ENCODE peak calls at places on chromosome 20, in seven cellular contexts. J, O, V, U, P, D and Y are unnamed samples. For H3K4me1, the result is how much of the 10 kb centered on the place peaks cover.

GRCh38 chr20:59320850-59321631 is 20.6 kb downstream of the EDN3 start:
- DNase-seq in U (no peak), P (no peak), D (no peak), O (no peak), J (no peak), V (no peak), Y (no peak)

GRCh38 chr20:35901678-35902544 is 52.4 kb downstream of the SCAND1 start:
- DNase-seq in P (no peak), U (peak), V (no peak), J (no peak), O (no peak), D (no peak), Y (no peak)

GRCh38 chr20:19911810-19912382 is 105.3 kb upstream of the NAA20 start:
- DNase-seq in V (no peak), O (no peak), P (no peak), U (no peak), D (no peak), J (no peak), Y (no peak)

GRCh38 chr20:62583424-62583920 is 58.8 kb upstream of the SLCO4A1 start:
- DNase-seq in V (no peak), P (no peak), U (no peak), O (no peak), J (no peak), D (no peak), Y (no peak)

GRCh38 chr20:47220161-47220582 is 136.3 kb downstream of the ZMYND8 start:
- DNase-seq in J (no peak), O (no peak), D (peak), V (peak), U (peak), P (no peak), Y (no peak)

GRCh38 chr20:11922561-11922960 is 4.9 kb downstream of the BTBD3 start:
- DNase-seq in O (no peak), D (no peak), J (no peak), V (no peak), P (no peak), U (no peak), Y (no peak)

GRCh38 chr20:58891686-58892125 is 39.2 kb downstream of the GNAS start:
- DNase-seq in D (no peak), J (peak), P (peak), V (no peak), U (peak), O (peak), Y (no peak)

GRCh38 chr20:25005220-25005619 is 12.7 kb upstream of the APMAP start:
- DNase-seq in V (no peak), O (peak), U (no peak), J (no peak), D (no peak), P (no peak), Y (no peak)

GRCh38 chr20:31542201-31542842 is 28.1 kb downstream of the HM13 start:
- DNase-seq in D (no peak), J (no peak), O (peak), U (no peak), V (no peak), P (no peak), Y (no peak)

GRCh38 chr20:25355191-25355590 is 35.4 kb downstream of the ABHD12 start:
- DNase-seq in V (no peak), D (no peak), J (no peak), U (no peak), P (no peak), O (no peak), Y (no peak)

GRCh38 chr20:56875052-56875663 is 246.1 kb downstream of the TFAP2C start:
- DNase-seq in O (no peak), D (no peak), U (no peak), P (no peak), V (no peak), J (no peak), Y (peak)

GRCh38 chr20:43092689-43093088 is 97.0 kb downstream of the PTPRT start:
- DNase-seq in U (no peak), O (no peak), D (no peak), P (no peak), V (no peak), J (no peak), Y (no peak)

GRCh38 chr20:19943021-19943659 is 74.0 kb upstream of the NAA20 start:
- DNase-seq in O (no peak), U (no peak), D (no peak), J (no peak), P (no peak), V (no peak), Y (no peak)

GRCh38 chr20:57436223-57436545 is 45.0 kb downstream of the RBM38 start:
- DNase-seq in O (no peak), P (no peak), U (no peak), V (no peak), J (no peak), D (no peak), Y (no peak)

GRCh38 chr20:41123636-41124035 is 13.7 kb upstream of the PLCG1 start:
- DNase-seq in D (no peak), U (no peak), J (no peak), P (no peak), O (no peak), V (no peak), Y (no peak)

GRCh38 chr20:6953611-6954010 is 186.1 kb downstream of the BMP2 start:
- DNase-seq in U (no peak), D (no peak), V (no peak), O (no peak), P (no peak), J (no peak), Y (no peak)

GRCh38 chr20:48760403-48760889 is 67.4 kb downstream of the PREX1 start:
- DNase-seq in P (no peak), D (peak), V (no peak), U (no peak), J (no peak), O (peak), Y (no peak)

GRCh38 chr20:58233881-58234528 is 5.6 kb upstream of the ANKRD60 start:
- DNase-seq in V (peak), O (no peak), P (peak), J (no peak), U (peak), D (no peak), Y (peak)

GRCh38 chr20:46564241-46564957 is 13.9 kb upstream of the OCSTAMP start:
- DNase-seq in J (no peak), D (no peak), P (no peak), V (no peak), U (no peak), O (no peak), Y (no peak)

GRCh38 chr20:59006864-59007757 is at the start of gene CTSZ:
- DNase-seq in U (no peak), O (peak), V (peak), D (no peak), J (peak), P (peak), Y (peak)

GRCh38 chr20:24778585-24779031 is 170.5 kb upstream of the CST7 start:
- DNase-seq in O (peak), D (no peak), U (no peak), P (no peak), V (no peak), J (no peak), Y (peak)

GRCh38 chr20:7516631-7517051 is 423.6 kb downstream of the HAO1 start:
- DNase-seq in P (no peak), O (no peak), J (no peak), D (no peak), U (no peak), V (no peak), Y (no peak)

DNA sequence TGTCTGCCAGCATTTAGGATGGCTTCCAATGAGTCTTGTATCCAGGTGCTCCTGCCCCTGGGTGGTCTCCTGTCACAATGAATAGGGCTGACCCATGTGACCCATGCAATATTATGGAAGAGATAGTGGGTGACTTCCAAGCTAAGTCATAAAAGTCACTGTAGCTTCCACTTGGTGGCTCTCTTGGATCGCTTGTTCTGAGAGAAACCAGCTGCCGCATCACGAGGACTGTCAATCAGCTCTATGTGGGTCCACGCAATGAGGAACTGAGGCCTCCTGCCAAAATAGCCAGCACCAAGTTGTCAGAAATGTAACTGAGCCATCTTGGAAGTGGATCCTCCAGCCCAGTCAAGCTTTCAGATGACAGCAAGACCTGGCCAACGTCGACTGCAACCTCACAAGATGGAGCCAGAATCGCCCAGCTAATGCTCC is 14.9 kb upstream of the MATN4 start:
- DNase-seq in D (no peak), V (no peak), U (peak), J (peak), O (peak), P (no peak), Y (no peak)
- TF ChIP-seq CTCF in D (no peak), V (peak), U (peak), J (peak), O (peak), P (no peak), Y (peak)

GRCh38 chr20:3995749-3996305 is 19.5 kb downstream of the RNF24 start:
- DNase-seq in V (no peak), J (no peak), U (no peak), D (no peak), P (no peak), O (no peak), Y (no peak)

GRCh38 chr20:3994125-3994524 is 21.2 kb downstream of the RNF24 start:
- DNase-seq in P (no peak), D (no peak), V (no peak), J (no peak), O (no peak), U (no peak), Y (no peak)

GRCh38 chr20:3998998-3999397 is 16.4 kb downstream of the RNF24 start:
- DNase-seq in P (no peak), J (no peak), D (no peak), U (no peak), O (no peak), V (no peak), Y (no peak)

GRCh38 chr20:3995067-3995748 is 20.1 kb downstream of the RNF24 start:
- DNase-seq in O (no peak), J (no peak), V (no peak), D (no peak), P (no peak), U (peak), Y (no peak)

DNA sequence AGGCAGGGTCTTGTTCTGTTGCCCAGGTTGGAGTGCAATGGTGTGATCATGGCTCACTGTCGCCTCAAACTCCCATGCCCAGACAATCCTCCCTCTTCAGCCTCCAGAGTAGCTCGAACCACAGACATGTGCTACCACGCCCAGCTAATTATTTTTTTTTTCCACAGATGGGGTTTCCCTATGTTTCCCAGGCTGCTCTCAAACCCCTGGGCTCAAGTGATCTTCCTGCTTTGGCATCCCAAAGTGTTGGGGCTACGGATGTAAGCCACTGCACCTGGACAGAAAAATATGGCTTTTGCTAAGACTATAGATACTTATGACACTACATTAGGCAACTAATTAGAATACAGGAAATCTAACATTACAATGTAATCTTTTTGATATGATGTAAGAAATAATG is 17.9 kb downstream of the RNF24 start:
- DNase-seq in J (no peak), P (no peak), U (no peak), D (no peak), O (no peak), V (no peak), Y (no peak)
- H3K27ac ChIP-seq in J (no peak), P (no peak), U (no peak), D (no peak), O (no peak), V (no peak), Y (no peak)

DNA sequence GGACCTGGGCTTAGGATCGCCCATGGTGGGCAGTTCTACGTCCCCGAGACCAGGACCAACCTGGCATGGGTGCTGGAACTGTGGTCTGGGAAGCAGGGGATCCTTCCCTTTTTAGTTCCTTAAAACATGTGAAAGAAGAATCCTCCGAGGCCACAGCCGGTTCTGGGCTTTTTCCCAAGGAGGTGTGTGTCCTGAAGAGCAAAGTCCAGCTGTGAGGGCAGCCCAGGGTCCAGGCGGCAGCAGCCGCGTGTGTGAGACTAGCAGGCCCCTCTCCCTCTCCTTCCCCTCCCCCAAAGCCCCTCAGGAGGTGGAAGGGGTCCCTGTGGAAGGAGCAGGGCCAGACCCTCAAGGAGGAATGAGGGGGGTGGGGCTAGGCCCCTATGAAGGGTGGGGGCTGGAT is 35.1 kb upstream of the PCMTD2 start:
- DNase-seq in O (no peak), V (no peak), P (no peak), U (no peak), D (no peak), J (no peak), Y (no peak)
- H3K4me1 ChIP-seq in O (under half), V (under half), P (under half), U (under half), D (under half), J (half or more), Y (under half)

GRCh38 chr20:50343490-50344179 is 153.0 kb downstream of the CEBPB start:
- DNase-seq in D (no peak), O (no peak), P (no peak), U (no peak), V (no peak), J (no peak), Y (no peak)

GRCh38 chr20:50343125-50343489 is 152.5 kb downstream of the CEBPB start:
- DNase-seq in V (no peak), U (no peak), D (no peak), P (no peak), O (no peak), J (no peak), Y (no peak)

GRCh38 chr20:50345712-50346371 is 155.2 kb downstream of the CEBPB start:
- DNase-seq in V (no peak), O (peak), P (no peak), U (no peak), D (no peak), J (no peak), Y (no peak)

GRCh38 chr20:50342638-50343102 is 152.0 kb downstream of the CEBPB start:
- DNase-seq in O (no peak), D (no peak), J (no peak), P (no peak), V (no peak), U (no peak), Y (no peak)

GRCh38 chr20:50344232-50345071 is 153.8 kb downstream of the CEBPB start:
- DNase-seq in V (no peak), P (no peak), U (no peak), O (peak), D (no peak), J (no peak), Y (no peak)
- TF ChIP-seq CTCF in V (peak), P (no peak), U (peak), O (peak), D (no peak), J (peak), Y (peak)

DNA sequence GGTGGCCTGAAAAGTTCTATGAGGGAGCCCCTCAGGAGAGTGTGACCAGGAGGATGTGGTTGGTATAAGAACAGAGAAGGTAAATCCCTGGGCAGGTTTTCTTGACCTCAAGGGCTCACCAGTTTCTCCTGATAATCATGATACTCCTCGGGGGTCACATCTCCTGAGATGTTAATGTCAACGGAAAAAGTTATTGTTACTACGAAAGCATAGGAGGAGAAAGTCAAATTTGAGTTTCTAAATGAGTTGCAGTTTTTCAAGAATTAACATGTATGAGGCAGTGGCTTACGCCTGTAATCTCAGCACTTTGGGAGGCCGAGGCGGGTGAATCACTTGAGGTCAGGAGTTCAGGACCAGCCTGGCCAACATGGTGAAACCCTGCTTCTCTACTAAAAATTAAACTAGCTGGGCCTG is 23.4 kb downstream of the MGME1 start:
- DNase-seq in J (no peak), V (no peak), D (no peak), O (no peak), P (no peak), U (no peak), Y (no peak)
- H3K27ac ChIP-seq in J (no peak), V (no peak), D (no peak), O (no peak), P (no peak), U (no peak), Y (no peak)

GRCh38 chr20:33827109-33827508 is 16.0 kb downstream of the CHMP4B start:
- DNase-seq in U (no peak), O (no peak), P (no peak), V (no peak), J (no peak), D (no peak), Y (no peak)

GRCh38 chr20:33827629-33828325 is 16.6 kb downstream of the CHMP4B start:
- DNase-seq in O (no peak), J (no peak), P (no peak), D (no peak), V (no peak), U (no peak), Y (no peak)

GRCh38 chr20:33828912-33829560 is 17.9 kb downstream of the CHMP4B start:
- DNase-seq in U (no peak), P (no peak), V (no peak), J (no peak), D (no peak), O (no peak), Y (no peak)

GRCh38 chr20:33829636-33830035 is 18.5 kb downstream of the CHMP4B start:
- DNase-seq in P (no peak), O (no peak), U (no peak), V (no peak), J (no peak), D (no peak), Y (no peak)

DNA sequence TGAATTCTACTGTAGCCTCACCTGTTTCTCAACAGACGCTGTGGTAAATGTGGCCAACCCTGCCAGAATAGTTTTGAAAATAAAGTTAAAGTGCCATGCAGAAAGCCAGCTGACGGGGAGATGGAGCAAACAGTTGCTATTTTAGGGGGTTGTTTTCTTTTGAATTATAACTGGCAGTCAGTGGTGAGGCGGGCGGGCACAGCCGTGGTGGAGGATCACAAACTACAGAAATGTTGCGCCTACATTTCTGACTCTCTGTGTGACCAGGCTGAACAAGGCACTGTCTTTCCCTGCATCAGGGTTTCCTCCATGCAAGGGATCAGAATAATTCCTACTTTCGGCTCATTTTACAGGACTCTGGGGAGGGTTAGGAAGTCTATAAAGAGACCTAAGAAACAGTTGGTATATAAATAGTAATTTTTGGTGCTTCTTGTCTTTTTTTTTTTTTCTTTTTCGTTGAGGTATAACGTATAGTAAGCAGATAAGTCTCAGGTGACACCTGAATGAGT is 17.2 kb downstream of the CHMP4B start:
- DNase-seq in P (no peak), J (no peak), U (no peak), V (no peak), D (no peak), O (no peak), Y (no peak)
- H3K4me1 ChIP-seq in P (under half), J (half or more), U (under half), V (under half), D (under half), O (half or more), Y (under half)

GRCh38 chr20:34536798-34537394 is 20.7 kb downstream of the DYNLRB1 start:
- DNase-seq in J (peak), P (no peak), D (no peak), U (peak), V (peak), O (peak), Y (peak)
- TF ChIP-seq CTCF in J (peak), P (no peak), D (no peak), U (peak), V (peak), O (no peak), Y (no peak)